ENCODE peak calls at places on chromosomes 4 and X, in nine cellular contexts. A is tibial artery, V is lower lobe of right lung, D is IMR-90, U is heart left ventricle, G is brain microvascular endothelial cell, Z is transverse colon, K is AG04450, P is cardiac muscle cell. Q is an unnamed sample.

GRCh38 chrX:1500701-1501624 is 36.0 kb downstream of the P2RY8 start:
- DNase-seq in A (no peak), V (no peak), D (no peak), U (no peak), G (no peak), Z (no peak), K (no peak), P (no peak), Q (no peak)

GRCh38 chr4:128357286-128357685 is 69.7 kb upstream of the PGRMC2 start:
- DNase-seq in A (no peak), V (no peak), D (no peak), U (no peak), G (no peak), Z (no peak), K (no peak), P (no peak), Q (no peak)

GRCh38 chr4:23384741-23385140 is 505.1 kb downstream of the PPARGC1A start:
- DNase-seq in A (no peak), V (no peak), D (peak; percentile 9), U (no peak), G (no peak), Z (no peak), K (no peak), P (no peak), Q (no peak)

GRCh38 chr4:14404730-14405129 is 597.6 kb upstream of the CPEB2 start:
- DNase-seq in A (no peak), V (no peak), D (no peak), U (no peak), G (no peak), Z (no peak), K (no peak), P (no peak), Q (no peak)

GRCh38 chr4:92840880-92841279 is 537.1 kb downstream of the GRID2 start:
- DNase-seq in A (no peak), V (no peak), D (no peak), U (no peak), G (no peak), Z (no peak), K (no peak), P (no peak), Q (no peak)

GRCh38 chr4:30763337-30763736 is 43.2 kb downstream of the PCDH7 start:
- DNase-seq in A (no peak), V (no peak), D (peak; percentile 80), U (no peak), G (no peak), Z (no peak), K (peak; percentile 32), P (no peak), Q (no peak)

GRCh38 chr4:52269761-52270160 is 218.7 kb downstream of the SPATA18 start:
- DNase-seq in A (no peak), V (no peak), D (no peak), U (no peak), G (no peak), Z (no peak), K (no peak), P (no peak), Q (no peak)

GRCh38 chrX:1464282-1465131 is 11.8 kb upstream of the ASMTL start:
- DNase-seq in A (no peak), V (peak; percentile 22), D (no peak), U (peak; percentile 5), G (no peak), Z (no peak), K (no peak), P (no peak), Q (no peak)

GRCh38 chr4:74374561-74375327 is 9.8 kb downstream of the EREG start:
- DNase-seq in A (no peak), V (peak; percentile 90), D (peak; percentile 75), U (no peak), G (peak; percentile 74), Z (peak; percentile 70), K (no peak), P (no peak), Q (no peak)

GRCh38 chr4:142091085-142091513 is 454.7 kb downstream of the IL15 start:
- DNase-seq in A (peak; percentile 30), V (no peak), D (peak; percentile 97), U (peak; percentile 12), G (peak; percentile 84), Z (no peak), K (peak; percentile 78), P (no peak), Q (peak; percentile 12)

GRCh38 chr4:84041426-84041825 is 457.7 kb downstream of the NKX6-1 start:
- DNase-seq in A (no peak), V (no peak), D (no peak), U (no peak), G (no peak), Z (no peak), K (no peak), P (no peak), Q (no peak)

GRCh38 chr4:38396091-38396490 is 267.9 kb upstream of the KLF3 start:
- DNase-seq in A (no peak), V (no peak), D (no peak), U (no peak), G (no peak), Z (no peak), K (no peak), P (no peak), Q (no peak)

DNA sequence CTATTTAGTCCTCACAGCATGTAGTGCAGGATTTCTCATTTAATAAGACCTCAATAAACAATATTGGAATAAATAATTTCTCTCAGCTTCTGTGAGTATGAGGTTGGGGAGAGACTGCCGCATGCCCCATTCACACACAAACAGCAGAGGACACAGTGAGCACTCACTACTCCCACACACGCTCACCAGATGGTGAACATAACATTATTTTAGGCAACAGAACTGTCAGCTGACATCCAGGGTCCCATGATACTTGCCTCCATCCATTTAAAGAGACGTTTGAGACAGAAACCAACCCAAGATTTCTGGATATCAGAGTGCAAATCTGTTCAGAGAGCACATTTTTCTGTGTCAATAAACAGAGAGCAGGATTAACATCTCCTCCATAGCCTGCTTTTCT is 16.9 kb downstream of the GPRIN3 start:
- DNase-seq in A (no peak), V (no peak), D (no peak), U (peak; percentile 49), G (no peak), Z (no peak), K (no peak), P (no peak), Q (no peak)
- H3K27ac ChIP-seq in A (no peak overlapping the region), V (no peak overlapping the region), D (no peak overlapping the region), U (peak overlapping the region; percentile 56), G (no peak overlapping the region), Z (no peak overlapping the region), K (no peak overlapping the region), P (no peak overlapping the region), Q (no peak overlapping the region)

GRCh38 chr4:76964769-76965168 is 15.2 kb downstream of the SEPTIN11 start:
- DNase-seq in A (no peak), V (no peak), D (no peak), U (no peak), G (no peak), Z (no peak), K (no peak), P (no peak), Q (no peak)

GRCh38 chr4:76966024-76966579 is 16.6 kb downstream of the SEPTIN11 start:
- DNase-seq in A (no peak), V (no peak), D (no peak), U (no peak), G (no peak), Z (no peak), K (no peak), P (no peak), Q (no peak)

GRCh38 chr4:76960014-76960413 is 10.5 kb downstream of the SEPTIN11 start:
- DNase-seq in A (no peak), V (no peak), D (no peak), U (no peak), G (no peak), Z (no peak), K (no peak), P (no peak), Q (no peak)

GRCh38 chr4:76962406-76963135 is 13.0 kb downstream of the SEPTIN11 start:
- DNase-seq in A (no peak), V (no peak), D (no peak), U (no peak), G (no peak), Z (no peak), K (no peak), P (no peak), Q (no peak)

DNA sequence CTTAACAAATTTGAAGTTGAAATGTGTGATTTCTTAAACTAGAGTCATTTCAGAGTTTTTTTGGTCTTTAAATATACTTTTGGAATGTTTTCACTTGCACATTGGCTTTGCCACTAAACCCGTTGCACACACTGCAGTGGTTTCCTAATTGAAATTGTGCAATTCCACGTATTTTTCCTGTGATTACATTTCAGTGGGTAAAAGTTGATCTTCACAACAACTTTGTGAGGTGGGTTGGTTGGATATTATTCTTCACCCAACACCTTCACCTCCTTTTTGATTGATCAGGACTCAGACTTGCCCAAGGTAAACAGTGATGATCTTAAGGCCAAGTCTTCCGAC is 13.6 kb downstream of the SEPTIN11 start:
- DNase-seq in A (no peak), V (no peak), D (no peak), U (no peak), G (no peak), Z (no peak), K (no peak), P (no peak), Q (no peak)
- H3K27ac ChIP-seq in A (no peak overlapping the region), V (no peak overlapping the region), D (no peak overlapping the region), U (peak overlapping the region; percentile 32), G (no peak overlapping the region), Z (no peak overlapping the region), K (no peak overlapping the region), P (no peak overlapping the region), Q (no peak overlapping the region)

DNA sequence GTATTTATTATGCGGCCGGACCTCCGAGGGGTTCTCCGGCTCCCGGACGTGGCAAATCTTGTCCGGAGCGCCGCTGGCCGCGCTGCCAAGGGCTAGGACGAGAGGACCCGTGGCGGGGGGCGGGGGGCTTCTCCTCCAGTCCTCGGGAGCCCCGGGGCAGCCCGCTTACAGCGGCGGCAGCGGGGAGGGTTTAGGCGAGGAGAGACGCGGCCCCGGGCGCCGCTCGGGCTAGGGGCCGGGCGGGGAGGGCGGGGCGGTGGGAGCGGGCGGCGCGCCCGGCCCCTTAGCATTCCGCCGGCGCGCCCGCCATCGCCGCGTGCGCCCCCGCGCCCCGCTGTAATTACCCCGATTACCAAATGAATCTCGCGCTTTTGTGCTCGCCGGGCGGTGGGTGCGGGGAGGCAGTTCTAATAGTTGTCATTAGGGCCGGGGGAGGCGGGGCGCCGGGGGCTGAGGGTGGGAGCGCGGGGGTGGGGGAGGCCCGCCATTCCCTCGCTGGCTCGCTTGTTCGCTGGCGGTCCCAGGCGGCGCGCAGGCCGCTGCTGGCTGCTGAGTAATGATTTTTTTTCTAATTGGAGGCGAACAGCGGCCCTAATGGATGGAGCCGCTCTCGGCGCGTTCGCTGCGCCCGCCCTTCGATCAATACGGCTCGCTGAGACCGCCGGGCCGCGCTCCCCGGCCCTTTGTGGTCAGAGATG is 276.6 kb downstream of the BCOR start:
- DNase-seq in A (no peak), V (no peak), D (peak; percentile 17), U (peak; percentile 25), G (no peak), Z (no peak), K (no peak), P (peak; percentile 60), Q (no peak)
- H3K27ac ChIP-seq in A (no peak overlapping the region), V (no peak overlapping the region), D (no peak overlapping the region), U (no peak overlapping the region), G (no peak overlapping the region), Z (no peak overlapping the region), K (no peak overlapping the region), P (no peak overlapping the region), Q (no peak overlapping the region)

DNA sequence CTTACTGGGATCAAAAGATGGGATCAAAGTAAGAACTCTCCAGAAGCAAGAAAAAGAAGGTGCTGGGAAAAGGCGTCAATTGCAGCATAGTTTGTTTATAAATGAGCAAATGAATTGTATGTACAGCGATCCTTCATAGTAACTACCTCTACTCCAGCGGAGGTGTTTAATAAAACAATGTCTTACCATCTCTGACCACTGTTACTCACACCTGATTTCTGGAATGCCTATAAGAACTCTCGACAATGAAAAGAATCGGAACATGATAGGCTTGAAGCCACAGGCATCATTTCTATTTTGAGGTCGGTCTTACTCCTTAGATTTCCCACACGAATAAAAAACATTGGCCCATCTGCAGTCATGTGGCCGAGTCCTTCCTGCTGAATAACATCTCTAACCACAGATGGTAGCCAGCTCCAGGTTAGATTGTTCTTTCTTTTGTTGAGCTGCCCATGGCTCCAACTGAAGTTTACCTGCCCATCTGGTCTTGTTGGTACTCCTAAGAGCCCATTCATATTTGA is 67.6 kb downstream of the CLDN34 start:
- DNase-seq in A (no peak), V (no peak), D (no peak), U (no peak), G (no peak), Z (no peak), K (no peak), P (no peak), Q (no peak)
- H3K27ac ChIP-seq in A (no peak overlapping the region), V (no peak overlapping the region), D (no peak overlapping the region), U (no peak overlapping the region), G (no peak overlapping the region), Z (no peak overlapping the region), K (no peak overlapping the region), P (no peak overlapping the region), Q (no peak overlapping the region)